ENCODE peak calls at places on chromosomes 7 and 10, in five cellular contexts. N is stomach, O is adrenal gland, Z is suprapubic skin, S is BE2C. L is an unnamed sample. For H3K4me1, the result is how much of the 10 kb centered on the place peaks cover.

GRCh38 chr7:31109751-31110150 is 57.6 kb downstream of the ADCYAP1R1 start:
- DNase-seq in N (no peak), O (no peak), Z (peak), S (no peak), L (no peak)

GRCh38 chr7:45070254-45070642 is 18.5 kb downstream of the NACAD start:
- DNase-seq in N (no peak), O (no peak), Z (peak), S (no peak), L (no peak)

GRCh38 chr7:120995659-120996058 is 7.1 kb downstream of the CPED1 start:
- DNase-seq in N (no peak), O (no peak), Z (no peak), S (no peak), L (no peak)

GRCh38 chr10:86857097-86857825 is 100.2 kb downstream of the MMRN2 start:
- DNase-seq in N (no peak), O (no peak), Z (no peak), S (no peak), L (no peak)

GRCh38 chr7:51237727-51238126 is 78.9 kb downstream of the COBL start:
- DNase-seq in N (no peak), O (no peak), Z (no peak), S (no peak), L (no peak)

GRCh38 chr10:60975716-60976115 is 31.7 kb upstream of the RHOBTB1 start:
- DNase-seq in N (no peak), O (no peak), Z (no peak), S (no peak), L (no peak)

GRCh38 chr7:100825215-100825671 is 2.1 kb downstream of the EPHB4 start:
- DNase-seq in N (no peak), O (no peak), Z (no peak), S (no peak), L (no peak)

GRCh38 chr10:97333351-97333600 is 1.3 kb downstream of the FRAT2 start:
- DNase-seq in N (no peak), O (no peak), Z (no peak), S (peak), L (no peak)

GRCh38 chr10:37860494-37861190 is 3.2 kb upstream of the ZNF248 start:
- DNase-seq in N (no peak), O (no peak), Z (no peak), S (no peak), L (no peak)

GRCh38 chr7:51278797-51279196 is 37.8 kb downstream of the COBL start:
- DNase-seq in N (no peak), O (no peak), Z (no peak), S (no peak), L (peak)

GRCh38 chr10:62231805-62232204 is 36.8 kb downstream of the RTKN2 start:
- DNase-seq in N (no peak), O (no peak), Z (no peak), S (no peak), L (no peak)

GRCh38 chr7:99193527-99194214 is 14.2 kb downstream of the KPNA7 start:
- DNase-seq in N (no peak), O (peak), Z (no peak), S (no peak), L (no peak)

GRCh38 chr7:140403878-140404564 is at the start of gene RAB19:
- DNase-seq in N (peak), O (no peak), Z (no peak), S (no peak), L (no peak)

GRCh38 chr10:96380821-96381220 is 22.0 kb upstream of the OPALIN start:
- DNase-seq in N (no peak), O (no peak), Z (no peak), S (no peak), L (no peak)

GRCh38 chr7:140653319-140654108 is 12.9 kb upstream of the DENND2A start:
- DNase-seq in N (peak), O (peak), Z (peak), S (peak), L (no peak)

GRCh38 chr7:51543801-51544553 is 227.4 kb upstream of the COBL start:
- DNase-seq in N (no peak), O (no peak), Z (no peak), S (no peak), L (no peak)

GRCh38 chr10:30827531-30828120 is 198.1 kb upstream of the LYZL2 start:
- DNase-seq in N (no peak), O (no peak), Z (peak), S (no peak), L (no peak)

GRCh38 chr7:49563693-49564378 is 209.6 kb upstream of the VWC2 start:
- DNase-seq in N (no peak), O (no peak), Z (no peak), S (no peak), L (no peak)

GRCh38 chr7:66522518-66522917 is 106.2 kb upstream of the KCTD7 start:
- DNase-seq in N (no peak), O (peak), Z (no peak), S (no peak), L (no peak)

GRCh38 chr7:151432658-151433521 is 7.1 kb downstream of the CRYGN start:
- DNase-seq in N (no peak), O (no peak), Z (no peak), S (no peak), L (no peak)

GRCh38 chr10:69960606-69961167 is 92.0 kb upstream of the MACROH2A2 start:
- DNase-seq in N (no peak), O (no peak), Z (peak), S (no peak), L (peak)

GRCh38 chr10:4081691-4082111 is 296.7 kb upstream of the KLF6 start:
- DNase-seq in N (no peak), O (no peak), Z (no peak), S (no peak), L (no peak)

GRCh38 chr10:97508342-97508741 is 9.6 kb downstream of the UBTD1 start:
- DNase-seq in N (no peak), O (no peak), Z (no peak), S (no peak), L (no peak)

GRCh38 chr10:129965418-129965793 is 1.3 kb upstream of the EBF3 start:
- DNase-seq in N (no peak), O (no peak), Z (no peak), S (no peak), L (peak)

GRCh38 chr10:125555267-125555666 is 127.7 kb downstream of the TEX36 start:
- DNase-seq in N (no peak), O (no peak), Z (no peak), S (no peak), L (no peak)

GRCh38 chr7:20744913-20745587 is 41.6 kb downstream of the SP8 start:
- DNase-seq in N (no peak), O (no peak), Z (no peak), S (no peak), L (no peak)

GRCh38 chr7:66643395-66643794 is 14.7 kb downstream of the KCTD7 start:
- DNase-seq in N (no peak), O (no peak), Z (no peak), S (no peak), L (no peak)

GRCh38 chr7:14305233-14305866 is 315.9 kb upstream of the ETV1 start:
- DNase-seq in N (no peak), O (no peak), Z (no peak), S (peak), L (no peak)

GRCh38 chr7:123680580-123680979 is 24.9 kb downstream of the LMOD2 start:
- DNase-seq in N (no peak), O (no peak), Z (no peak), S (no peak), L (no peak)

GRCh38 chr10:15444105-15445021 is 73.3 kb upstream of the FAM171A1 start:
- DNase-seq in N (no peak), O (no peak), Z (no peak), S (no peak), L (no peak)

GRCh38 chr7:6394114-6394513 is 53.6 kb downstream of the DAGLB start:
- DNase-seq in N (no peak), O (no peak), Z (no peak), S (no peak), L (no peak)
- H3K4me1 ChIP-seq in N (half or more), O (half or more), Z (half or more), S (under half), L (half or more)

GRCh38 chr7:74031403-74032190 is 3.6 kb downstream of the ELN start:
- DNase-seq in N (no peak), O (no peak), Z (no peak), S (no peak), L (no peak)

GRCh38 chr7:74030861-74031260 is 2.9 kb downstream of the ELN start:
- DNase-seq in N (no peak), O (no peak), Z (no peak), S (no peak), L (no peak)

GRCh38 chr7:74032191-74032490 is 4.2 kb downstream of the ELN start:
- DNase-seq in N (no peak), O (peak), Z (no peak), S (no peak), L (no peak)

GRCh38 chr7:74033372-74034311 is 5.7 kb downstream of the ELN start:
- DNase-seq in N (peak), O (no peak), Z (peak), S (peak), L (no peak)

DNA sequence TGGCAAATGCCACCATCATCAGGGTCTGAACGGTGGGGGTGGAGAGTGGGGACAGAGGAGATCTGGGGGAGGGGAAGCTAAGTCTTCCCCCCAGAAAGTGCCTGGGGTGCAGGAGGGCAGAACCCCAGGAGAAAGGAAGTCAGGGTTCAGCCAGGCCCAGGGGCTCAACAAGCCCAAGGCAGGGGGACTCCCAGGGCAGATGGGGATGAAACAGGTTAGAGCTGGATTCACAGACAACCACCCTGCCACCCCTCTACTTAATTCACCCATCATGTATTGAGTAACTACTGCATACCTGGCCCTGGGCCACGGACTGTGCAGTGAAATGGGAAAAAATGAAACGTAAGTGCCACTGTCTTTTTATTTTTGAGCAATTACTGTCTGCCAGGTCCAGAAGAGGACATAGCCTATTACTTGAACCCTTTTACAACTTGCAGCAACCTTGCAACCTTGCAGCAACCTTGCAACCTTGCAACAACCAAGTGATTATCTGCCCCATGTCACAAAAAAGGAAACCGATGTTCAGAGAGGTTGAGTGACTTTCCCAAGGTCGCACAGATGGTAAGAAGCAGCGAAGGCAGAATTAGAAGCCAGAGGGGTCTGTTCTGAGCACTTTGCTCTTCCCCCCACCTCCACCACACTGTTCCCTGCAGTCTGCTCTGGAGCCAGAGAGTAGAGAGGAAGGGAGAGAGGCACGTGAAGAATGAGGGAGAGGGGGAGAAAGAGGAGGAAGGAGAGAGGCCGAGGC is 4.8 kb downstream of the ELN start:
- DNase-seq in N (no peak), O (no peak), Z (no peak), S (no peak), L (no peak)
- H3K4me3 ChIP-seq in N (peak), O (no peak), Z (peak), S (no peak), L (no peak)

GRCh38 chr10:123149162-123149567 is 1.2 kb downstream of the HMX2 start:
- DNase-seq in N (no peak), O (no peak), Z (no peak), S (no peak), L (no peak)

GRCh38 chr10:123149568-123150228 is 1.8 kb downstream of the HMX2 start:
- DNase-seq in N (no peak), O (no peak), Z (no peak), S (no peak), L (no peak)

GRCh38 chr10:123148414-123149161 is 652 bp downstream of the HMX2 start:
- DNase-seq in N (no peak), O (no peak), Z (no peak), S (no peak), L (no peak)

GRCh38 chr10:123150986-123151738 is 3.0 kb upstream of the BUB3 start:
- DNase-seq in N (no peak), O (no peak), Z (no peak), S (no peak), L (no peak)

DNA sequence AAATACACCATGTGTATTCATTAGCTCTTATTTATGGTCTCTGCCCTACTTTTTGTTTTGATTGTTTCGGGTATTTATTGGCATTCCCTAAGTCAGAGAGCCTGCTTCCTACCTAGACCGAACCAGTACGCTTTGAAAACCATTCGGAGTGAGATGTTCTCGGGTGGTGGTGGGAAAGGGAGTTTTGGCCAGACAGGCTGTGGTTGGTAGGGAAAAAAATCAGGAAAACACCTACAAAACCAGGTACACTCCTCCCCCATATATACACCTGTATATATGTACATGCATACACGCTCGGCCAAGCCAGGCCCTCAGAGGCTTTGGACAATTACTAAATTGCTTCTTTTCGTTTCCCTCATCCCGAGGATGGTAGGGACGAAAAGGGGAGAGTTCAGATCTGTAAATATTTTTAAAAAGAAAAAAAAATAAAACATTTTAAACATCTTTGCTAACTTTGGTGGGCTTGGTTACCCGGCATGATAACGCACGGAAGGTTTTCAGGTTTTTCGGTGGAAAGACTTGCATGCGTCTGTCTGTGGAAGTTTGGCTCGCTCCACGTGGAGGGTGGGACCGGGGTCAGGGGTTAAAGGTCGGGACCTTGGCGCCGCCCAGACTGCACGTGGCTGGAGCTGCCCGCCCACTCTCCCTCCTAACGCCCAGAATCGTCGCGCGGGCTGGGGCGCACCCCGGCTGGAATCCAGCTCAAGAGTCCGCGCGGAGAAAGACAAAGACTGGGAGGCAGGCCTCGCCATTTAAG is 2.5 kb downstream of the HMX2 start:
- DNase-seq in N (no peak), O (no peak), Z (no peak), S (no peak), L (no peak)
- H3K4me1 ChIP-seq in N (half or more), O (under half), Z (half or more), S (under half), L (half or more)

GRCh38 chr7:1419310-1419634 is 40.0 kb downstream of the MICALL2 start:
- DNase-seq in N (no peak), O (no peak), Z (no peak), S (no peak), L (no peak)
- H3K4me3 ChIP-seq in N (no peak), O (no peak), Z (no peak), S (no peak), L (no peak)

GRCh38 chr10:76141376-76141775 is 710.0 kb downstream of the LRMDA start:
- DNase-seq in N (no peak), O (no peak), Z (no peak), S (no peak), L (no peak)
- H3K4me1 ChIP-seq in N (under half), O (under half), Z (under half), S (under half), L (under half)

GRCh38 chr7:158815046-158815445 is 14.3 kb downstream of the ESYT2 start:
- DNase-seq in N (no peak), O (no peak), Z (no peak), S (no peak), L (no peak)
- H3K4me3 ChIP-seq in N (no peak), O (no peak), Z (no peak), S (no peak), L (no peak)

GRCh38 chr7:116576350-116577319 is 51.8 kb downstream of the CAV1 start:
- DNase-seq in N (no peak), O (no peak), Z (no peak), S (no peak), L (no peak)
- H3K4me1 ChIP-seq in N (under half), O (under half), Z (under half), S (under half), L (under half)